ENCODE peak calls at places on chromosome 3, in seven cellular contexts. C is neural progenitor cell; P is nucleus accumbens; U is fibroblast of pulmonary artery; Q is NCI-H1092; F is activated T-helper 1 cell treated with anti-CD3 and anti-CD28 coated beads, Interleukin-12 subunit alpha, Interleukin-12 subunit beta, Interleukin-2, Interleukin-4 antibody, amounts not matched to agents 30 ng/mL and 10 ng/mL and 1 ng/mL, durations not matched to agents 14 hours and 24 hours and 36 hours; I is left kidney. W is an unnamed sample.

GRCh38 chr3:66475386-66476020 is 25.3 kb downstream of the LRIG1 start:
- DNase-seq in P (no peak), Q (peak; percentile 43), F (no peak), C (no peak), U (no peak), I (no peak), W (no peak)

GRCh38 chr3:117526485-117527079 is 817.0 kb downstream of the TUSC7 start:
- DNase-seq in I (peak; percentile 49), C (peak; percentile 18), F (no peak), Q (no peak), U (peak; percentile 51), P (peak; percentile 73), W (no peak)

GRCh38 chr3:104588442-104588841 is 778.3 kb upstream of the ALCAM start:
- DNase-seq in U (no peak), C (no peak), I (no peak), F (no peak), P (no peak), Q (no peak), W (no peak)

GRCh38 chr3:112375117-112375516 is 42.2 kb downstream of the CD200 start:
- DNase-seq in P (no peak), F (no peak), I (no peak), C (no peak), U (no peak), Q (no peak), W (no peak)

GRCh38 chr3:121096968-121097367 is 189.0 kb downstream of the STXBP5L start:
- DNase-seq in Q (no peak), P (no peak), F (no peak), I (peak; percentile 58), U (no peak), C (peak; percentile 12), W (no peak)

GRCh38 chr3:78025916-78026315 is 986.0 kb downstream of the ROBO2 start:
- DNase-seq in Q (no peak), P (no peak), F (no peak), C (no peak), I (no peak), U (no peak), W (no peak)

GRCh38 chr3:42442640-42443039 is 32.2 kb upstream of the LYZL4 start:
- DNase-seq in I (no peak), P (no peak), U (no peak), F (no peak), C (peak; percentile 9), Q (no peak), W (no peak)

GRCh38 chr3:31981206-31982181 is at the start of the genes OSBPL10 and ZNF860:
- DNase-seq in I (peak; percentile 87), Q (no peak), F (peak; percentile 4), P (peak; percentile 81), U (peak; percentile 95), C (peak; percentile 75), W (peak; percentile 93)

GRCh38 chr3:63945558-63946096 is 33.4 kb upstream of the SCAANT1 start:
- DNase-seq in C (no peak), I (peak; percentile 37), F (no peak), Q (no peak), P (no peak), U (peak; percentile 57), W (no peak)

GRCh38 chr3:50276762-50277101 is 2.2 kb upstream of the LSMEM2 start:
- DNase-seq in C (no peak), U (no peak), P (no peak), Q (no peak), I (no peak), F (no peak), W (no peak)

GRCh38 chr3:125140011-125140813 is 72.3 kb downstream of the SLC12A8 start:
- DNase-seq in I (no peak), C (no peak), F (no peak), Q (no peak), P (no peak), U (peak; percentile 46), W (no peak)

GRCh38 chr3:112366428-112366931 is 33.5 kb downstream of the CD200 start:
- DNase-seq in Q (no peak), P (no peak), C (no peak), F (no peak), I (no peak), U (no peak), W (no peak)

GRCh38 chr3:177729939-177730700 is 532.8 kb upstream of the TBL1XR1 start:
- DNase-seq in P (no peak), I (peak; percentile 52), F (no peak), U (no peak), Q (peak; percentile 66), C (no peak), W (peak; percentile 31)

GRCh38 chr3:58526124-58526957 is 10.6 kb downstream of the ACOX2 start:
- DNase-seq in P (no peak), U (peak; percentile 96), Q (no peak), I (no peak), C (no peak), F (no peak), W (no peak)

GRCh38 chr3:113649169-113649833 is 47.1 kb downstream of the USF3 start:
- DNase-seq in C (no peak), Q (no peak), P (no peak), I (peak; percentile 48), F (no peak), U (no peak), W (no peak)

GRCh38 chr3:65439641-65440040 is 599.1 kb downstream of the MAGI1 start:
- DNase-seq in C (peak; percentile 80), Q (peak; percentile 36), F (no peak), I (peak; percentile 88), P (peak; percentile 80), U (peak; percentile 71), W (peak; percentile 45)